ENCODE peak calls at places on chromosomes 11 and 22, in six cellular contexts. One of them, this sample, is unnamed.

GRCh38 chr11:65856689-65857499 is 1.1 kb downstream of the CFL1 start:
- DNase-seq in endodermal cell: peak; percentile 88
- DNase-seq in fibroblast of lung: peak; percentile 68
- DNase-seq in CD8-positive, alpha-beta T cell: peak; percentile 78
- DNase-seq in tibial nerve: peak; percentile 66
- DNase-seq in mucosa of descending colon: peak; percentile 93
- DNase-seq in this sample: peak; percentile 87

GRCh38 chr11:2574553-2575535 is 125.0 kb downstream of the KCNQ1OT1 start:
- DNase-seq in endodermal cell: peak; percentile 53
- DNase-seq in fibroblast of lung: no peak
- DNase-seq in CD8-positive, alpha-beta T cell: no peak
- DNase-seq in tibial nerve: peak; percentile 8
- DNase-seq in mucosa of descending colon: peak; percentile 70
- DNase-seq in this sample: no peak

GRCh38 chr22:26610072-26610958 is 7.5 kb downstream of the CRYBB1 start:
- DNase-seq in endodermal cell: no peak
- DNase-seq in fibroblast of lung: peak; percentile 88
- DNase-seq in CD8-positive, alpha-beta T cell: peak; percentile 16
- DNase-seq in tibial nerve: no peak
- DNase-seq in mucosa of descending colon: peak; percentile 60
- DNase-seq in this sample: peak; percentile 84

GRCh38 chr11:5364214-5364613 is 12.9 kb downstream of the OR51B6 start:
- DNase-seq in endodermal cell: no peak
- DNase-seq in fibroblast of lung: peak; percentile 63
- DNase-seq in CD8-positive, alpha-beta T cell: no peak
- DNase-seq in tibial nerve: no peak
- DNase-seq in mucosa of descending colon: no peak
- DNase-seq in this sample: no peak

GRCh38 chr11:119295178-119295577 is 21.8 kb downstream of the MCAM start:
- DNase-seq in endodermal cell: no peak
- DNase-seq in fibroblast of lung: peak; percentile 15
- DNase-seq in CD8-positive, alpha-beta T cell: no peak
- DNase-seq in tibial nerve: no peak
- DNase-seq in mucosa of descending colon: no peak
- DNase-seq in this sample: no peak

GRCh38 chr22:35202376-35202775 is 54.9 kb upstream of the HMGXB4 start:
- DNase-seq in endodermal cell: no peak
- DNase-seq in fibroblast of lung: no peak
- DNase-seq in CD8-positive, alpha-beta T cell: no peak
- DNase-seq in tibial nerve: no peak
- DNase-seq in mucosa of descending colon: no peak
- DNase-seq in this sample: no peak

GRCh38 chr22:39522567-39523300 is 2.4 kb downstream of the ATF4 start:
- DNase-seq in endodermal cell: no peak
- DNase-seq in fibroblast of lung: peak; percentile 71
- DNase-seq in CD8-positive, alpha-beta T cell: no peak
- DNase-seq in tibial nerve: no peak
- DNase-seq in mucosa of descending colon: no peak
- DNase-seq in this sample: no peak

GRCh38 chr11:78576549-78577097 is 2.0 kb upstream of the NARS2 start:
- DNase-seq in endodermal cell: no peak
- DNase-seq in fibroblast of lung: no peak
- DNase-seq in CD8-positive, alpha-beta T cell: no peak
- DNase-seq in tibial nerve: no peak
- DNase-seq in mucosa of descending colon: no peak
- DNase-seq in this sample: no peak

GRCh38 chr11:34585870-34586654 is 34.8 kb upstream of the EHF start:
- DNase-seq in endodermal cell: no peak
- DNase-seq in fibroblast of lung: peak; percentile 87
- DNase-seq in CD8-positive, alpha-beta T cell: no peak
- DNase-seq in tibial nerve: no peak
- DNase-seq in mucosa of descending colon: no peak
- DNase-seq in this sample: peak; percentile 21

GRCh38 chr11:28491431-28491830 is 383.2 kb downstream of the METTL15 start:
- DNase-seq in endodermal cell: no peak
- DNase-seq in fibroblast of lung: peak; percentile 9
- DNase-seq in CD8-positive, alpha-beta T cell: no peak
- DNase-seq in tibial nerve: no peak
- DNase-seq in mucosa of descending colon: no peak
- DNase-seq in this sample: no peak

GRCh38 chr11:70579376-70579955 is 181.1 kb downstream of the CTTN start:
- DNase-seq in endodermal cell: no peak
- DNase-seq in fibroblast of lung: no peak
- DNase-seq in CD8-positive, alpha-beta T cell: no peak
- DNase-seq in tibial nerve: no peak
- DNase-seq in mucosa of descending colon: no peak
- DNase-seq in this sample: no peak

GRCh38 chr11:44601471-44602370 is 36.3 kb downstream of the CD82 start:
- DNase-seq in endodermal cell: no peak
- DNase-seq in fibroblast of lung: no peak
- DNase-seq in CD8-positive, alpha-beta T cell: no peak
- DNase-seq in tibial nerve: no peak
- DNase-seq in mucosa of descending colon: no peak
- DNase-seq in this sample: peak; percentile 69

GRCh38 chr11:76835928-76836612 is 24.6 kb upstream of the ACER3 start:
- DNase-seq in endodermal cell: no peak
- DNase-seq in fibroblast of lung: peak; percentile 91
- DNase-seq in CD8-positive, alpha-beta T cell: no peak
- DNase-seq in tibial nerve: no peak
- DNase-seq in mucosa of descending colon: peak; percentile 70
- DNase-seq in this sample: no peak

GRCh38 chr22:20130739-20131592 is 638 bp upstream of the ZDHHC8 start:
- DNase-seq in endodermal cell: peak; percentile 86
- DNase-seq in fibroblast of lung: peak; percentile 65
- DNase-seq in CD8-positive, alpha-beta T cell: peak; percentile 71
- DNase-seq in tibial nerve: peak; percentile 79
- DNase-seq in mucosa of descending colon: peak; percentile 89
- DNase-seq in this sample: peak; percentile 82

GRCh38 chr22:48391171-48391711 is 1436.4 kb downstream of the BRD1 start:
- DNase-seq in endodermal cell: no peak
- DNase-seq in fibroblast of lung: no peak
- DNase-seq in CD8-positive, alpha-beta T cell: no peak
- DNase-seq in tibial nerve: no peak
- DNase-seq in mucosa of descending colon: no peak
- DNase-seq in this sample: no peak

GRCh38 chr22:46580940-46581579 is 39.1 kb upstream of the GRAMD4 start:
- DNase-seq in endodermal cell: peak; percentile 31
- DNase-seq in fibroblast of lung: no peak
- DNase-seq in CD8-positive, alpha-beta T cell: no peak
- DNase-seq in tibial nerve: no peak
- DNase-seq in mucosa of descending colon: no peak
- DNase-seq in this sample: no peak

GRCh38 chr11:113951487-113951886 is 23.4 kb upstream of the HTR3A start:
- DNase-seq in endodermal cell: peak; percentile 70
- DNase-seq in fibroblast of lung: no peak
- DNase-seq in CD8-positive, alpha-beta T cell: no peak
- DNase-seq in tibial nerve: no peak
- DNase-seq in mucosa of descending colon: no peak
- DNase-seq in this sample: no peak

GRCh38 chr11:60987577-60988277 is 16.2 kb downstream of the CD6 start:
- DNase-seq in endodermal cell: peak; percentile 8
- DNase-seq in fibroblast of lung: no peak
- DNase-seq in CD8-positive, alpha-beta T cell: no peak
- DNase-seq in tibial nerve: no peak
- DNase-seq in mucosa of descending colon: peak; percentile 34
- DNase-seq in this sample: no peak

GRCh38 chr11:104033134-104033533 is 3.3 kb upstream of the DDI1 start:
- DNase-seq in endodermal cell: no peak
- DNase-seq in fibroblast of lung: peak; percentile 87
- DNase-seq in CD8-positive, alpha-beta T cell: no peak
- DNase-seq in tibial nerve: no peak
- DNase-seq in mucosa of descending colon: no peak
- DNase-seq in this sample: no peak

GRCh38 chr11:809287-810039 is at the start of gene RPLP2:
- DNase-seq in endodermal cell: peak; percentile 98
- DNase-seq in fibroblast of lung: peak; percentile 98
- DNase-seq in CD8-positive, alpha-beta T cell: peak; percentile 95
- DNase-seq in tibial nerve: peak; percentile 97
- DNase-seq in mucosa of descending colon: peak; percentile 99
- DNase-seq in this sample: peak; percentile 98

GRCh38 chr11:46275964-46276641 is 1.4 kb upstream of the CREB3L1 start:
- DNase-seq in endodermal cell: no peak
- DNase-seq in fibroblast of lung: no peak
- DNase-seq in CD8-positive, alpha-beta T cell: no peak
- DNase-seq in tibial nerve: no peak
- DNase-seq in mucosa of descending colon: no peak
- DNase-seq in this sample: no peak

GRCh38 chr11:44818110-44818509 is 91.3 kb downstream of the TSPAN18 start:
- DNase-seq in endodermal cell: no peak
- DNase-seq in fibroblast of lung: no peak
- DNase-seq in CD8-positive, alpha-beta T cell: no peak
- DNase-seq in tibial nerve: no peak
- DNase-seq in mucosa of descending colon: no peak
- DNase-seq in this sample: no peak

GRCh38 chr11:124915541-124916369 is 3.3 kb upstream of the HEPN1 start:
- DNase-seq in endodermal cell: no peak
- DNase-seq in fibroblast of lung: peak; percentile 58
- DNase-seq in CD8-positive, alpha-beta T cell: no peak
- DNase-seq in tibial nerve: no peak
- DNase-seq in mucosa of descending colon: no peak
- DNase-seq in this sample: no peak

GRCh38 chr22:23696326-23696851 is 5.6 kb downstream of the RGL4 start:
- DNase-seq in endodermal cell: no peak
- DNase-seq in fibroblast of lung: no peak
- DNase-seq in CD8-positive, alpha-beta T cell: peak; percentile 65
- DNase-seq in tibial nerve: no peak
- DNase-seq in mucosa of descending colon: peak; percentile 74
- DNase-seq in this sample: peak; percentile 73

GRCh38 chr22:32258791-32259190 is 3.6 kb upstream of the SLC5A4 start:
- DNase-seq in endodermal cell: no peak
- DNase-seq in fibroblast of lung: no peak
- DNase-seq in CD8-positive, alpha-beta T cell: no peak
- DNase-seq in tibial nerve: no peak
- DNase-seq in mucosa of descending colon: no peak
- DNase-seq in this sample: no peak

GRCh38 chr11:20131744-20132666 is 28.3 kb downstream of the DBX1 start:
- DNase-seq in endodermal cell: peak; percentile 93
- DNase-seq in fibroblast of lung: peak; percentile 66
- DNase-seq in CD8-positive, alpha-beta T cell: peak; percentile 9
- DNase-seq in tibial nerve: no peak
- DNase-seq in mucosa of descending colon: peak; percentile 57
- DNase-seq in this sample: no peak

GRCh38 chr22:22692707-22693530 is 48.5 kb downstream of the GGTLC2 start:
- DNase-seq in endodermal cell: peak; percentile 92
- DNase-seq in fibroblast of lung: peak; percentile 61
- DNase-seq in CD8-positive, alpha-beta T cell: peak; percentile 46
- DNase-seq in tibial nerve: no peak
- DNase-seq in mucosa of descending colon: peak; percentile 84
- DNase-seq in this sample: peak; percentile 22
- TF ChIP-seq CTCF in endodermal cell: peak; percentile 80
- TF ChIP-seq CTCF in fibroblast of lung: no peak
- TF ChIP-seq CTCF in CD8-positive, alpha-beta T cell: peak; percentile 75
- TF ChIP-seq CTCF in tibial nerve: no peak
- TF ChIP-seq CTCF in mucosa of descending colon: peak; percentile 64
- TF ChIP-seq CTCF in this sample: peak; percentile 14

GRCh38 chr11:69481393-69481844 is at the start of gene LINC01488:
- DNase-seq in endodermal cell: no peak
- DNase-seq in fibroblast of lung: no peak
- DNase-seq in CD8-positive, alpha-beta T cell: no peak
- DNase-seq in tibial nerve: no peak
- DNase-seq in mucosa of descending colon: peak; percentile 40
- DNase-seq in this sample: no peak

GRCh38 chr11:69482322-69482721 is 859 bp downstream of the LINC01488 start:
- DNase-seq in endodermal cell: no peak
- DNase-seq in fibroblast of lung: no peak
- DNase-seq in CD8-positive, alpha-beta T cell: no peak
- DNase-seq in tibial nerve: no peak
- DNase-seq in mucosa of descending colon: no peak
- DNase-seq in this sample: no peak

GRCh38 chr11:69480547-69481392 is 693 bp upstream of the LINC01488 start:
- DNase-seq in endodermal cell: no peak
- DNase-seq in fibroblast of lung: no peak
- DNase-seq in CD8-positive, alpha-beta T cell: no peak
- DNase-seq in tibial nerve: no peak
- DNase-seq in mucosa of descending colon: peak; percentile 75
- DNase-seq in this sample: no peak

GRCh38 chr11:69477111-69477510 is 4.4 kb upstream of the LINC01488 start:
- DNase-seq in endodermal cell: no peak
- DNase-seq in fibroblast of lung: no peak
- DNase-seq in CD8-positive, alpha-beta T cell: no peak
- DNase-seq in tibial nerve: no peak
- DNase-seq in mucosa of descending colon: peak; percentile 26
- DNase-seq in this sample: no peak

GRCh38 chr11:69479591-69480271 is 1.7 kb upstream of the LINC01488 start:
- DNase-seq in endodermal cell: no peak
- DNase-seq in fibroblast of lung: no peak
- DNase-seq in CD8-positive, alpha-beta T cell: no peak
- DNase-seq in tibial nerve: no peak
- DNase-seq in mucosa of descending colon: peak; percentile 92
- DNase-seq in this sample: no peak
- TF ChIP-seq CTCF in endodermal cell: no peak
- TF ChIP-seq CTCF in fibroblast of lung: no peak
- TF ChIP-seq CTCF in CD8-positive, alpha-beta T cell: no peak
- TF ChIP-seq CTCF in tibial nerve: no peak
- TF ChIP-seq CTCF in mucosa of descending colon: no peak
- TF ChIP-seq CTCF in this sample: no peak

GRCh38 chr11:123559418-123559817 is 95.0 kb downstream of the SCN3B start:
- DNase-seq in endodermal cell: no peak
- DNase-seq in fibroblast of lung: peak; percentile 14
- DNase-seq in CD8-positive, alpha-beta T cell: no peak
- DNase-seq in tibial nerve: no peak
- DNase-seq in mucosa of descending colon: no peak
- DNase-seq in this sample: no peak
- TF ChIP-seq CTCF in endodermal cell: peak; percentile 45
- TF ChIP-seq CTCF in fibroblast of lung: peak; percentile 15
- TF ChIP-seq CTCF in CD8-positive, alpha-beta T cell: no peak
- TF ChIP-seq CTCF in tibial nerve: no peak
- TF ChIP-seq CTCF in mucosa of descending colon: no peak
- TF ChIP-seq CTCF in this sample: no peak

GRCh38 chr11:62603072-62603408 is 1.4 kb upstream of the MTA2 start:
- DNase-seq in endodermal cell: peak; percentile 71
- DNase-seq in fibroblast of lung: no peak
- DNase-seq in CD8-positive, alpha-beta T cell: no peak
- DNase-seq in tibial nerve: no peak
- DNase-seq in mucosa of descending colon: no peak
- DNase-seq in this sample: no peak

GRCh38 chr11:62601114-62601363 is 626 bp downstream of the MTA2 start:
- DNase-seq in endodermal cell: peak; percentile 67
- DNase-seq in fibroblast of lung: no peak
- DNase-seq in CD8-positive, alpha-beta T cell: no peak
- DNase-seq in tibial nerve: no peak
- DNase-seq in mucosa of descending colon: no peak
- DNase-seq in this sample: peak; percentile 74

GRCh38 chr11:62602141-62603071 is 741 bp upstream of the MTA2 start:
- DNase-seq in endodermal cell: peak; percentile 88
- DNase-seq in fibroblast of lung: peak; percentile 70
- DNase-seq in CD8-positive, alpha-beta T cell: no peak
- DNase-seq in tibial nerve: peak; percentile 55
- DNase-seq in mucosa of descending colon: peak; percentile 86
- DNase-seq in this sample: no peak

GRCh38 chr11:62600367-62601113 is 1.1 kb downstream of the MTA2 start:
- DNase-seq in endodermal cell: peak; percentile 46
- DNase-seq in fibroblast of lung: no peak
- DNase-seq in CD8-positive, alpha-beta T cell: no peak
- DNase-seq in tibial nerve: no peak
- DNase-seq in mucosa of descending colon: no peak
- DNase-seq in this sample: no peak

GRCh38 chr11:62601364-62602140 is at the start of gene MTA2:
- DNase-seq in endodermal cell: peak; percentile 100
- DNase-seq in fibroblast of lung: peak; percentile 98
- DNase-seq in CD8-positive, alpha-beta T cell: peak; percentile 99
- DNase-seq in tibial nerve: peak; percentile 97
- DNase-seq in mucosa of descending colon: peak; percentile 98
- DNase-seq in this sample: peak; percentile 99
- TF ChIP-seq CTCF in endodermal cell: no peak
- TF ChIP-seq CTCF in fibroblast of lung: no peak
- TF ChIP-seq CTCF in CD8-positive, alpha-beta T cell: no peak
- TF ChIP-seq CTCF in tibial nerve: peak; percentile 22
- TF ChIP-seq CTCF in mucosa of descending colon: no peak
- TF ChIP-seq CTCF in this sample: peak; percentile 1

GRCh38 chr22:37951305-37951704 is 2.1 kb downstream of the C22orf23 start:
- DNase-seq in endodermal cell: no peak
- DNase-seq in fibroblast of lung: peak; percentile 32
- DNase-seq in CD8-positive, alpha-beta T cell: no peak
- DNase-seq in tibial nerve: no peak
- DNase-seq in mucosa of descending colon: no peak
- DNase-seq in this sample: no peak
- TF ChIP-seq CTCF in endodermal cell: no peak
- TF ChIP-seq CTCF in fibroblast of lung: no peak
- TF ChIP-seq CTCF in CD8-positive, alpha-beta T cell: no peak
- TF ChIP-seq CTCF in tibial nerve: no peak
- TF ChIP-seq CTCF in mucosa of descending colon: no peak
- TF ChIP-seq CTCF in this sample: no peak

This sample was measured in GM06990.